ENCODE peak calls at places on chromosomes 2 and 18, in five cellular contexts. One of them, this sample, is unnamed.

GRCh38 chr2:69013837-69014796 is 1.1 kb downstream of the ANTXR1 start:
- DNase-seq in brain microvascular endothelial cell: peak; percentile 22
- DNase-seq in CD8-positive, alpha-beta memory T cell: no peak
- DNase-seq in caudate nucleus: no peak
- DNase-seq in amygdala: no peak
- DNase-seq in this sample: no peak

GRCh38 chr2:3730646-3731045 is 27.3 kb downstream of the DCDC2C start:
- DNase-seq in caudate nucleus: no peak
- DNase-seq in CD8-positive, alpha-beta memory T cell: no peak
- DNase-seq in amygdala: no peak
- DNase-seq in brain microvascular endothelial cell: peak; percentile 67
- DNase-seq in this sample: no peak

GRCh38 chr2:101720732-101721131 is 23.2 kb downstream of the MAP4K4 start:
- DNase-seq in brain microvascular endothelial cell: no peak
- DNase-seq in amygdala: no peak
- DNase-seq in CD8-positive, alpha-beta memory T cell: no peak
- DNase-seq in caudate nucleus: no peak
- DNase-seq in this sample: no peak

GRCh38 chr2:164974221-164974620 is 18.9 kb upstream of the SLC38A11 start:
- DNase-seq in caudate nucleus: no peak
- DNase-seq in brain microvascular endothelial cell: no peak
- DNase-seq in amygdala: no peak
- DNase-seq in CD8-positive, alpha-beta memory T cell: no peak
- DNase-seq in this sample: no peak

GRCh38 chr2:221671515-221671914 is 99.4 kb upstream of the EPHA4 start:
- DNase-seq in CD8-positive, alpha-beta memory T cell: no peak
- DNase-seq in caudate nucleus: no peak
- DNase-seq in amygdala: no peak
- DNase-seq in brain microvascular endothelial cell: no peak
- DNase-seq in this sample: no peak

GRCh38 chr2:96396095-96396494 is 60.5 kb downstream of the NCAPH start:
- DNase-seq in amygdala: no peak
- DNase-seq in caudate nucleus: no peak
- DNase-seq in CD8-positive, alpha-beta memory T cell: no peak
- DNase-seq in brain microvascular endothelial cell: no peak
- DNase-seq in this sample: no peak

GRCh38 chr2:149064365-149064841 is 25.9 kb downstream of the LYPD6B start:
- DNase-seq in CD8-positive, alpha-beta memory T cell: no peak
- DNase-seq in caudate nucleus: no peak
- DNase-seq in amygdala: no peak
- DNase-seq in brain microvascular endothelial cell: no peak
- DNase-seq in this sample: no peak

GRCh38 chr2:221747289-221747972 is 175.3 kb upstream of the EPHA4 start:
- DNase-seq in CD8-positive, alpha-beta memory T cell: no peak
- DNase-seq in amygdala: no peak
- DNase-seq in caudate nucleus: no peak
- DNase-seq in brain microvascular endothelial cell: no peak
- DNase-seq in this sample: no peak

GRCh38 chr2:12064153-12064552 is 317.7 kb downstream of the LPIN1 start:
- DNase-seq in CD8-positive, alpha-beta memory T cell: no peak
- DNase-seq in brain microvascular endothelial cell: no peak
- DNase-seq in caudate nucleus: no peak
- DNase-seq in amygdala: no peak
- DNase-seq in this sample: no peak

GRCh38 chr2:85110991-85111560 is 22.1 kb upstream of the TCF7L1 start:
- DNase-seq in CD8-positive, alpha-beta memory T cell: no peak
- DNase-seq in brain microvascular endothelial cell: no peak
- DNase-seq in caudate nucleus: no peak
- DNase-seq in amygdala: no peak
- DNase-seq in this sample: no peak

GRCh38 chr2:40240067-40240466 is 211.8 kb downstream of the SLC8A1 start:
- DNase-seq in brain microvascular endothelial cell: peak; percentile 98
- DNase-seq in caudate nucleus: peak; percentile 40
- DNase-seq in CD8-positive, alpha-beta memory T cell: no peak
- DNase-seq in amygdala: no peak
- DNase-seq in this sample: no peak

GRCh38 chr2:160267022-160267421 is 67.0 kb upstream of the ITGB6 start:
- DNase-seq in amygdala: no peak
- DNase-seq in caudate nucleus: no peak
- DNase-seq in brain microvascular endothelial cell: no peak
- DNase-seq in CD8-positive, alpha-beta memory T cell: no peak
- DNase-seq in this sample: no peak

GRCh38 chr18:24499814-24500601 is 39.6 kb downstream of the HRH4 start:
- DNase-seq in caudate nucleus: no peak
- DNase-seq in CD8-positive, alpha-beta memory T cell: no peak
- DNase-seq in amygdala: no peak
- DNase-seq in brain microvascular endothelial cell: no peak
- DNase-seq in this sample: no peak

GRCh38 chr18:75227535-75227934 is 16.9 kb downstream of the TSHZ1 start:
- DNase-seq in brain microvascular endothelial cell: no peak
- DNase-seq in CD8-positive, alpha-beta memory T cell: no peak
- DNase-seq in caudate nucleus: no peak
- DNase-seq in amygdala: no peak
- DNase-seq in this sample: no peak

GRCh38 chr2:16425462-16426336 is 239.9 kb downstream of the CYRIA start:
- DNase-seq in amygdala: no peak
- DNase-seq in caudate nucleus: no peak
- DNase-seq in brain microvascular endothelial cell: no peak
- DNase-seq in CD8-positive, alpha-beta memory T cell: no peak
- DNase-seq in this sample: no peak

GRCh38 chr2:74101574-74102300 is 46.0 kb downstream of the BOLA3 start:
- DNase-seq in CD8-positive, alpha-beta memory T cell: no peak
- DNase-seq in brain microvascular endothelial cell: no peak
- DNase-seq in caudate nucleus: no peak
- DNase-seq in amygdala: no peak
- DNase-seq in this sample: no peak

GRCh38 chr2:101827246-101827645 is 129.7 kb downstream of the MAP4K4 start:
- DNase-seq in brain microvascular endothelial cell: peak; percentile 96
- DNase-seq in caudate nucleus: no peak
- DNase-seq in amygdala: no peak
- DNase-seq in CD8-positive, alpha-beta memory T cell: no peak
- DNase-seq in this sample: no peak

GRCh38 chr18:12304351-12305210 is 3.5 kb upstream of the TUBB6 start:
- DNase-seq in amygdala: no peak
- DNase-seq in CD8-positive, alpha-beta memory T cell: no peak
- DNase-seq in brain microvascular endothelial cell: no peak
- DNase-seq in caudate nucleus: no peak
- DNase-seq in this sample: no peak

GRCh38 chr2:18883626-18884456 is 294.5 kb upstream of the NT5C1B start:
- DNase-seq in amygdala: no peak
- DNase-seq in caudate nucleus: no peak
- DNase-seq in CD8-positive, alpha-beta memory T cell: no peak
- DNase-seq in brain microvascular endothelial cell: peak; percentile 20
- DNase-seq in this sample: no peak

GRCh38 chr2:182181381-182181780 is 195.7 kb downstream of the PPP1R1C start:
- DNase-seq in caudate nucleus: no peak
- DNase-seq in amygdala: no peak
- DNase-seq in CD8-positive, alpha-beta memory T cell: no peak
- DNase-seq in brain microvascular endothelial cell: no peak
- DNase-seq in this sample: no peak

GRCh38 chr18:11995445-11996189 is 14.3 kb downstream of the IMPA2 start:
- DNase-seq in CD8-positive, alpha-beta memory T cell: peak; percentile 71
- DNase-seq in brain microvascular endothelial cell: peak; percentile 56
- DNase-seq in caudate nucleus: peak; percentile 18
- DNase-seq in amygdala: no peak
- DNase-seq in this sample: peak; percentile 93

GRCh38 chr2:21866316-21866715 is 742.5 kb downstream of the TDRD15 start:
- DNase-seq in amygdala: no peak
- DNase-seq in brain microvascular endothelial cell: no peak
- DNase-seq in CD8-positive, alpha-beta memory T cell: no peak
- DNase-seq in caudate nucleus: no peak
- DNase-seq in this sample: no peak

GRCh38 chr2:202278944-202279343 is 13.4 kb downstream of the NOP58 start:
- DNase-seq in brain microvascular endothelial cell: peak; percentile 42
- DNase-seq in CD8-positive, alpha-beta memory T cell: no peak
- DNase-seq in amygdala: no peak
- DNase-seq in caudate nucleus: no peak
- DNase-seq in this sample: no peak

GRCh38 chr18:24270937-24271380 is 126.7 kb downstream of the OSBPL1A start:
- DNase-seq in brain microvascular endothelial cell: peak; percentile 37
- DNase-seq in CD8-positive, alpha-beta memory T cell: no peak
- DNase-seq in amygdala: no peak
- DNase-seq in caudate nucleus: no peak
- DNase-seq in this sample: no peak

GRCh38 chr2:238727585-238728321 is 120.1 kb upstream of the TWIST2 start:
- DNase-seq in amygdala: no peak
- DNase-seq in caudate nucleus: no peak
- DNase-seq in CD8-positive, alpha-beta memory T cell: no peak
- DNase-seq in brain microvascular endothelial cell: no peak
- DNase-seq in this sample: no peak

GRCh38 chr18:38619129-38619528 is 1053.5 kb upstream of the CELF4 start:
- DNase-seq in caudate nucleus: no peak
- DNase-seq in brain microvascular endothelial cell: no peak
- DNase-seq in CD8-positive, alpha-beta memory T cell: no peak
- DNase-seq in amygdala: no peak
- DNase-seq in this sample: no peak